ENCODE peak calls at places on chromosomes 13 and 19, in six cellular contexts. One of them, this sample, is unnamed.
A peak's percentile ranks its signal among the peaks of the same experiment; 100 is the strongest.

GRCh38 chr19:29211562-29212416 is 1.2 kb downstream of the UQCRFS1 start:
- DNase-seq in WTC11: no peak
- DNase-seq in transverse colon: peak; percentile 14
- DNase-seq in neural crest cell: no peak
- DNase-seq in C1 segment of cervical spinal cord: no peak
- DNase-seq in activated CD4-positive, alpha-beta T cell treated with anti-CD3 and anti-CD28 coated beads for 1 hour: no peak
- DNase-seq in this sample: no peak

GRCh38 chr13:36764957-36765356 is 54.1 kb upstream of the RFXAP start:
- DNase-seq in WTC11: no peak
- DNase-seq in neural crest cell: no peak
- DNase-seq in activated CD4-positive, alpha-beta T cell treated with anti-CD3 and anti-CD28 coated beads for 1 hour: no peak
- DNase-seq in C1 segment of cervical spinal cord: no peak
- DNase-seq in transverse colon: no peak
- DNase-seq in this sample: no peak

GRCh38 chr13:95153647-95154405 is 147.4 kb downstream of the ABCC4 start:
- DNase-seq in WTC11: no peak
- DNase-seq in activated CD4-positive, alpha-beta T cell treated with anti-CD3 and anti-CD28 coated beads for 1 hour: no peak
- DNase-seq in neural crest cell: no peak
- DNase-seq in transverse colon: no peak
- DNase-seq in C1 segment of cervical spinal cord: no peak
- DNase-seq in this sample: no peak

GRCh38 chr13:35964764-35965163 is 166.4 kb downstream of the DCLK1 start:
- DNase-seq in neural crest cell: no peak
- DNase-seq in C1 segment of cervical spinal cord: no peak
- DNase-seq in activated CD4-positive, alpha-beta T cell treated with anti-CD3 and anti-CD28 coated beads for 1 hour: no peak
- DNase-seq in WTC11: no peak
- DNase-seq in transverse colon: no peak
- DNase-seq in this sample: no peak

GRCh38 chr13:111233080-111233479 is 87.4 kb upstream of the TEX29 start:
- DNase-seq in transverse colon: no peak
- DNase-seq in activated CD4-positive, alpha-beta T cell treated with anti-CD3 and anti-CD28 coated beads for 1 hour: no peak
- DNase-seq in neural crest cell: no peak
- DNase-seq in WTC11: no peak
- DNase-seq in C1 segment of cervical spinal cord: no peak
- DNase-seq in this sample: no peak

GRCh38 chr19:8438236-8438635 is 6.5 kb upstream of the HNRNPM start:
- DNase-seq in C1 segment of cervical spinal cord: no peak
- DNase-seq in activated CD4-positive, alpha-beta T cell treated with anti-CD3 and anti-CD28 coated beads for 1 hour: no peak
- DNase-seq in transverse colon: no peak
- DNase-seq in WTC11: no peak
- DNase-seq in neural crest cell: no peak
- DNase-seq in this sample: no peak

GRCh38 chr13:20159646-20160345 is 1.1 kb downstream of the GJA3 start:
- DNase-seq in C1 segment of cervical spinal cord: no peak
- DNase-seq in activated CD4-positive, alpha-beta T cell treated with anti-CD3 and anti-CD28 coated beads for 1 hour: no peak
- DNase-seq in transverse colon: no peak
- DNase-seq in neural crest cell: no peak
- DNase-seq in WTC11: no peak
- DNase-seq in this sample: no peak

GRCh38 chr13:77781804-77782203 is 84.3 kb downstream of the SLAIN1 start:
- DNase-seq in WTC11: no peak
- DNase-seq in activated CD4-positive, alpha-beta T cell treated with anti-CD3 and anti-CD28 coated beads for 1 hour: no peak
- DNase-seq in neural crest cell: no peak
- DNase-seq in C1 segment of cervical spinal cord: no peak
- DNase-seq in transverse colon: no peak
- DNase-seq in this sample: no peak

GRCh38 chr19:16066611-16067104 is 9.6 kb upstream of the TPM4 start:
- DNase-seq in transverse colon: peak; percentile 81
- DNase-seq in activated CD4-positive, alpha-beta T cell treated with anti-CD3 and anti-CD28 coated beads for 1 hour: peak; percentile 32
- DNase-seq in WTC11: no peak
- DNase-seq in C1 segment of cervical spinal cord: no peak
- DNase-seq in neural crest cell: no peak
- DNase-seq in this sample: no peak

GRCh38 chr19:50601407-50602088 is 33.3 kb upstream of the LRRC4B start:
- DNase-seq in C1 segment of cervical spinal cord: no peak
- DNase-seq in neural crest cell: no peak
- DNase-seq in WTC11: no peak
- DNase-seq in transverse colon: no peak
- DNase-seq in activated CD4-positive, alpha-beta T cell treated with anti-CD3 and anti-CD28 coated beads for 1 hour: no peak
- DNase-seq in this sample: no peak